ENCODE peak calls at places on chromosome 5, in eight cellular contexts. X, F, L, V, K, T, B and C are unnamed samples.

GRCh38 chr5:59300930-59301329 is 592.6 kb downstream of the PDE4D start:
- DNase-seq in V (no peak), B (no peak), L (no peak), T (no peak), X (no peak), K (no peak), F (no peak), C (no peak)

GRCh38 chr5:180688326-180689070 is 39.1 kb upstream of the FLT4 start:
- DNase-seq in V (no peak), L (no peak), B (no peak), T (no peak), K (no peak), X (no peak), F (no peak), C (no peak)

GRCh38 chr5:96661101-96661840 is 905 bp upstream of the CAST start:
- DNase-seq in K (peak), L (peak), B (peak), T (peak), F (peak), V (peak), X (peak), C (peak)

GRCh38 chr5:86118542-86118941 is 499.2 kb upstream of the COX7C start:
- DNase-seq in K (no peak), V (no peak), X (no peak), L (no peak), T (no peak), B (no peak), F (no peak), C (no peak)

GRCh38 chr5:138273834-138274188 is 610 bp downstream of the GFRA3 start:
- DNase-seq in T (no peak), F (no peak), V (no peak), X (no peak), L (no peak), K (no peak), B (no peak), C (no peak)

GRCh38 chr5:1111727-1112289 is at the start of gene SLC12A7:
- DNase-seq in X (peak), B (peak), T (peak), F (peak), L (peak), V (peak), K (no peak), C (no peak)

GRCh38 chr5:18553269-18553668 is 919.0 kb downstream of the TAF11L14 start:
- DNase-seq in X (no peak), T (no peak), F (no peak), B (peak), V (no peak), K (peak), L (no peak), C (no peak)

GRCh38 chr5:140324834-140325195 is 21.6 kb downstream of the HBEGF start:
- DNase-seq in X (no peak), K (peak), T (no peak), B (no peak), L (no peak), V (no peak), F (no peak), C (peak)

GRCh38 chr5:132663771-132664695 is 6.1 kb downstream of the IL13 start:
- DNase-seq in X (peak), F (no peak), V (no peak), T (no peak), B (no peak), K (no peak), L (peak), C (no peak)

GRCh38 chr5:95857185-95857945 is 34.8 kb upstream of the GLRX start:
- DNase-seq in L (no peak), B (no peak), F (no peak), K (no peak), V (peak), T (no peak), X (no peak), C (no peak)

GRCh38 chr5:36492998-36493655 is 113.3 kb upstream of the SLC1A3 start:
- DNase-seq in B (peak), X (no peak), V (no peak), K (peak), T (no peak), F (no peak), L (no peak), C (no peak)

GRCh38 chr5:912356-913091 is 19.8 kb downstream of the TRIP13 start:
- DNase-seq in L (no peak), V (peak), X (peak), B (peak), K (peak), T (peak), F (no peak), C (no peak)

GRCh38 chr5:68504306-68504705 is 288.8 kb downstream of the PIK3R1 start:
- DNase-seq in L (no peak), V (no peak), K (no peak), T (no peak), F (no peak), B (no peak), X (no peak), C (no peak)

GRCh38 chr5:57550132-57550531 is 67.5 kb upstream of the ACTBL2 start:
- DNase-seq in T (peak), V (no peak), F (no peak), L (peak), K (no peak), B (no peak), X (no peak), C (no peak)

GRCh38 chr5:16856531-16856930 is 79.6 kb downstream of the MYO10 start:
- DNase-seq in F (no peak), X (no peak), T (no peak), K (peak), B (peak), L (no peak), V (no peak), C (peak)

GRCh38 chr5:57937025-57937424 is 454.4 kb upstream of the ACTBL2 start:
- DNase-seq in X (no peak), T (no peak), B (no peak), F (no peak), V (no peak), L (no peak), K (peak), C (no peak)

GRCh38 chr5:112245616-112246015 is 173.5 kb downstream of the EPB41L4A start:
- DNase-seq in V (no peak), B (no peak), L (no peak), F (no peak), K (no peak), X (no peak), T (peak), C (no peak)

GRCh38 chr5:143168171-143168681 is 235.3 kb downstream of the NR3C1 start:
- DNase-seq in F (no peak), B (no peak), X (no peak), L (no peak), K (no peak), V (no peak), T (no peak), C (no peak)

GRCh38 chr5:1189269-1189668 is 12.1 kb upstream of the SLC6A19 start:
- DNase-seq in T (no peak), B (no peak), V (no peak), L (no peak), F (no peak), K (no peak), X (no peak), C (no peak)

GRCh38 chr5:132396589-132397001 is 27.1 kb downstream of the SLC22A5 start:
- DNase-seq in V (no peak), F (no peak), B (no peak), K (no peak), T (no peak), X (no peak), L (no peak), C (no peak)

GRCh38 chr5:77945874-77946273 is 169.7 kb upstream of the TBCA start:
- DNase-seq in V (no peak), L (no peak), B (no peak), T (peak), X (no peak), K (no peak), F (no peak), C (no peak)

GRCh38 chr5:36156124-36156601 is 4.3 kb downstream of the SKP2 start:
- DNase-seq in X (no peak), L (no peak), F (no peak), T (no peak), B (peak), K (peak), V (no peak), C (no peak)

GRCh38 chr5:169954786-169955185 is 25.5 kb downstream of the INSYN2B start:
- DNase-seq in F (no peak), B (no peak), K (no peak), V (no peak), T (no peak), L (no peak), X (no peak), C (no peak)

GRCh38 chr5:68189171-68189570 is 26.4 kb upstream of the PIK3R1 start:
- DNase-seq in L (no peak), F (no peak), T (no peak), X (no peak), V (no peak), B (peak), K (no peak), C (no peak)

GRCh38 chr5:74864823-74865222 is 1.4 kb downstream of the FAM169A start:
- DNase-seq in X (no peak), B (no peak), T (peak), V (no peak), K (no peak), L (no peak), F (no peak), C (no peak)
- H3K4me3 ChIP-seq in X (peak), B (peak), T (peak), V (no peak), K (peak), L (peak), F (no peak), C (no peak)

GRCh38 chr5:56311306-56311904 is 78.3 kb upstream of the ANKRD55 start:
- DNase-seq in X (no peak), L (no peak), B (no peak), K (no peak), T (no peak), F (no peak), V (peak), C (no peak)
- H3K27ac ChIP-seq in X (no peak), L (no peak), B (no peak), K (no peak), T (no peak), F (no peak), V (peak), C (no peak)

DNA sequence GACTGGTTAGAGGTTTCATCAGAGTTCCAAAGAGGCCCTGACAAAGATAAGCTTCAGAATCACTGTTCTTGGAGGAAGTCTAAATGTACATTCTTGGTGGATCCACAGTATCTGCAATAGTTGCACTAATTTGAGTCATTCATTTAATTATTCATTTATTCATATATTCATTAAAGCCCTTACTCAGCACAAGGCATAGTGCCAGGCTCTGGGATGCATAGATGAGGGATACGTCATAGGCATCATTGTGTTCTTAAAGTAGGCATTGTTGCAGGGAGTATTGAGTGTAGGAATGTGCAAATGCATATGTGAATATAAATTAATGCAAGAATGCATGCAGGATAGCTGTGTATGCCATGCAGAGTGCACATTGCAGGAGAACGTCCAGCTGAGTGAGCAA is 100.7 kb downstream of the DRD1 start:
- DNase-seq in V (no peak), B (no peak), F (no peak), X (no peak), T (no peak), K (peak), L (no peak), C (no peak)
- H3K4me3 ChIP-seq in V (no peak), B (no peak), F (no peak), X (no peak), T (no peak), K (no peak), L (no peak), C (no peak)

DNA sequence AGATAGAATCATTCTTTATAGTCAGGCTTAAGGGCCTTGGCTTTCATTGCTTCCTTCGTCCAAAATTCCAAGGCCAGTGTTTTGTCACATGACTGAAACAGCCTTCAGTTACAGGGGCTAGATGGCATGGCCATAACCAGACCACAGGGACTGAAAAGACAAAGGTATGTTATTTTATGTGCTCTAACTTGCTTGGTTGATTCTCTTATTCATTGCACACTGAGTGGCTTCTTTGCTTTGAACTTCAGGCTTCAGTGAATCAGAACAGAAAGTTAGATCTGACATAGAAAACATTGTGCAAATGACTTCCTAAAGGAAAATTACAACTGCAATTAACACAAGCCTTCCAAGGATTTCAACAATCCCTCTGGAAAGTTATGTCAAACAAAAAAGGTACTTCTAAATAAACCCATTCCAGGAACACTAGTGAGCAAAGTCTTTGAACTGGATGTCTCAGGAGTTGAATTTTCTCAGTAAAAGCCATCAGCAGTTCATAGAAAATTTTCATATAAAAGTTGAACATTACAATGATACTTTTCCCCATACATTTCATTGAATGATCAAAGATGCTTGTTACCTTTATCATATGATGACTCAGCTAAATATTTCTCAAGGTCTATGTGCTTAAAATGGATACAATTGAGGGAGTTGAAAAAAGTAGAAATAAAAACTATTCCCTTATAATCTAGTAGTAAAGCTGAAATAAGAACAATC is 355.3 kb downstream of the TMEM232 start:
- DNase-seq in T (no peak), L (no peak), F (no peak), X (no peak), B (no peak), K (no peak), V (no peak), C (no peak)
- H3K27ac ChIP-seq in T (no peak), L (no peak), F (no peak), X (no peak), B (no peak), K (no peak), V (no peak), C (no peak)

GRCh38 chr5:80784451-80784850 is 129.7 kb upstream of the DHFR start:
- DNase-seq in L (no peak), K (no peak), B (no peak), T (no peak), F (no peak), X (no peak), V (no peak), C (no peak)
- H3K4me3 ChIP-seq in L (no peak), K (no peak), B (no peak), T (no peak), F (no peak), X (no peak), V (no peak), C (no peak)

DNA sequence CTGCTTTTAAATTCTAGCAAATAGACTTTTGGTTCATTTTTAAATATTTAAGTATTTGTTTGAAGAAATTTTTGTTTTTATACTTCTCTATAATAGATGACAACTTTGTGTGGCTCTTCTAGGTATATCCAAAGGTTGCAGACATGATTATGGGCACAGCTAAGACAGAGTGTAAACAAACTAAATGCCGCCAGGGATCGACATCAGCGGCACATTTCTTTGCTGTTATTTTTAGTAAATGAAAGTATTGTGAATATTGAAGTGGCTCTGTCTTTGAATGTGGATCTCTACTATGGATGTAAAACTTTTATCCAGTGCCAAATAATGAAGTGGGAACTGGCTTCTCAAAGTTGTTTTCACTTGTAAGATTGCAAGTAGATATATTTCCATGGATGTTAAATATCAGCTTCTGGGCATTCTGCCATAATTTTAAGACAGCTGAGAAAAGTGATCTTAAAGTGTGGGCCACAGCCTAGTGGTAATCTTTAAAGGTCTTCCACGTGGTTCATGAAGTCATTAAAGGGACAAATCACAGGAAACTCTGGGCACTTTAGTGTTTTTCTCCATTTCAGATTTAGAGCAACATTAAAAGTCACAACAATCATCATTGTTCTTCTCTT is 589.9 kb downstream of the ZNF608 start:
- DNase-seq in K (peak), B (no peak), L (no peak), T (no peak), F (no peak), X (no peak), V (no peak), C (no peak)
- H3K27ac ChIP-seq in K (no peak), B (no peak), L (no peak), T (no peak), F (no peak), X (no peak), V (no peak), C (no peak)

DNA sequence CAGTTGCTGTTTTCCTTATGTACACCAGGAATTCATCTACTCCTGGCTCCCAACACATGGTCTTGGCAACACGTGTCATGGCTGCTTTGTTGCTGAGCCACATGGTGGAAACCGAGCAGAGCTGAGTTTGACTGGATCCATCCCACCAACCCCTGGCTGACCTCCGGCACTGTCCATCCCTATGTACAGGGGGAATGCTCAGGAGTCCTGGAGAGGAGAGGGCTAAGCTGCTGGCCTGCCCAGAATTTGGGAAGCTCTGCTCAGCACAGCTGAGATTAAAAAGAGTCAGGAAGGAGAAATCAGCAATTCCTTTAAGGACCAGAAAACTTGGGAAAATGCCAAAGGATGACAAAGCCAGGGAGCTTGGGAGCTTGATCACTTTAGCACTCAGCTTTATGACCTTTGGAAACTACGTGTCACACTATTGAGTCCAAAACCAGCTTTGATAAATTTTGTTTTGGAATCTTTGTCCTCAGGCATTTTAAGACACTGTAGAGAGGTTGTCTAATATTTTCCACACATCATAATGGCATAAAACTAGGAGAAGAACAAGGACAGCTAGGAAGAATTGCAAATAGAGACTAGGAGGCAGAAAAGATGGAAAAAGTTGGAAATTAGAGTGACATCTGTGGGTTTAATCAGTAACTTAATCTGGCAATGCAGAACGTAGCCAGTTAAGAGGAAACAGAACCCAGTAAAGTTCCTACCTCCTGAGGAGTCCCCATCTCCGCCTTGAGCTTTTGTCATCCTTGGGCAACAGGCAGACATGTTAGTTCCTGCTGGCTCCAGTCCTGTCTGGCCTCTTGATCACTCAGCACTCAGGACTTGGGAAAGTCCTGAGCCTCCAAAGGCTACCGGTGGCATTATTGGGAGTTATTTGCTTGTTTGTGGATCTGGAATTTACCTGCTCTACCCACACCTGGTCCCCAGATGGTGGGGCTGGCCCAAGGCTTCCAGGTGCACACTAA is 62.5 kb upstream of the PLPP1 start:
- DNase-seq in T (no peak), F (peak), L (no peak), K (peak), X (no peak), V (peak), B (peak), C (peak)
- H3K4me3 ChIP-seq in T (no peak), F (no peak), L (no peak), K (no peak), X (no peak), V (no peak), B (no peak), C (no peak)